ENCODE peak calls at places on chromosomes 6 and 20, in ten cellular contexts. U, R, Z, V, K, Q, X, A, I and S are unnamed samples.
A peak's percentile ranks its signal among the peaks of the same experiment; 100 is the strongest.

GRCh38 chr6:110320307-110320706 is 37.8 kb downstream of the METTL24 start:
- DNase-seq in U (no peak), R (no peak), Z (no peak), V (no peak), K (no peak), Q (no peak), X (no peak), A (no peak), I (no peak), S (no peak)

GRCh38 chr20:10239954-10240353 is 21.3 kb downstream of the SNAP25 start:
- DNase-seq in U (peak; percentile 29), R (peak; percentile 81), Z (no peak), V (peak; percentile 93), K (no peak), Q (no peak), X (no peak), A (no peak), I (no peak), S (no peak)

GRCh38 chr6:130912451-130912850 is 85.2 kb downstream of the SMLR1 start:
- DNase-seq in U (no peak), R (no peak), Z (no peak), V (no peak), K (no peak), Q (no peak), X (no peak), A (no peak), I (no peak), S (no peak)

GRCh38 chr6:163296835-163297519 is 117.5 kb upstream of the QKI start:
- DNase-seq in U (no peak), R (no peak), Z (no peak), V (no peak), K (no peak), Q (no peak), X (no peak), A (no peak), I (no peak), S (no peak)

GRCh38 chr20:49541733-49542513 is 26.0 kb downstream of the PTGIS start:
- DNase-seq in U (peak; percentile 73), R (peak; percentile 82), Z (peak; percentile 42), V (peak; percentile 49), K (no peak), Q (peak; percentile 54), X (peak; percentile 58), A (peak; percentile 84), I (peak; percentile 15), S (no peak)

GRCh38 chr6:134303903-134304302 is 14.0 kb downstream of the SGK1 start:
- DNase-seq in U (no peak), R (no peak), Z (no peak), V (no peak), K (no peak), Q (no peak), X (no peak), A (peak; percentile 61), I (no peak), S (no peak)

GRCh38 chr6:83974409-83975050 is 59.0 kb upstream of the MRAP2 start:
- DNase-seq in U (no peak), R (no peak), Z (no peak), V (no peak), K (no peak), Q (no peak), X (no peak), A (no peak), I (no peak), S (no peak)

GRCh38 chr6:85640806-85641205 is 1.9 kb downstream of the SYNCRIP start:
- DNase-seq in U (no peak), R (no peak), Z (no peak), V (no peak), K (no peak), Q (no peak), X (no peak), A (peak; percentile 24), I (no peak), S (no peak)

GRCh38 chr6:26125015-26125690 is 37.9 kb downstream of the HFE start:
- DNase-seq in U (no peak), R (peak; percentile 56), Z (peak; percentile 42), V (peak; percentile 27), K (no peak), Q (peak; percentile 2), X (no peak), A (peak; percentile 53), I (no peak), S (no peak)

GRCh38 chr6:129691709-129692108 is 18.3 kb downstream of the ARHGAP18 start:
- DNase-seq in U (no peak), R (peak; percentile 37), Z (no peak), V (no peak), K (no peak), Q (no peak), X (no peak), A (no peak), I (no peak), S (no peak)

GRCh38 chr6:31131595-31131994 is 7.3 kb downstream of the PSORS1C2 start:
- DNase-seq in U (no peak), R (no peak), Z (no peak), V (no peak), K (no peak), Q (no peak), X (no peak), A (no peak), I (no peak), S (no peak)

GRCh38 chr20:1173698-1174097 is 11.1 kb downstream of the TMEM74B start:
- DNase-seq in U (no peak), R (no peak), Z (no peak), V (no peak), K (no peak), Q (no peak), X (no peak), A (no peak), I (no peak), S (no peak)

GRCh38 chr6:27553123-27553904 is 80.4 kb upstream of the ZNF184 start:
- DNase-seq in U (peak; percentile 86), R (peak; percentile 83), Z (peak; percentile 85), V (peak; percentile 66), K (no peak), Q (no peak), X (no peak), A (peak; percentile 14), I (no peak), S (no peak)